ENCODE peak calls at places on chromosomes 12 and 14, in seven cellular contexts. O is mammary epithelial cell, B is cardiac muscle cell, V is psoas muscle, I is adipocyte, C is H7, J is colonic mucosa. G is an unnamed sample.

GRCh38 chr12:64373204-64373603 is 17.4 kb downstream of the C12orf56 start:
- DNase-seq in O (no peak), B (no peak), V (no peak), I (no peak), C (no peak), J (no peak), G (no peak)

GRCh38 chr12:81759215-81759991 is at the start of gene PPFIA2:
- DNase-seq in O (no peak), B (peak; percentile 30), V (peak; percentile 17), I (peak; percentile 50), C (peak; percentile 60), J (peak; percentile 18), G (no peak)

GRCh38 chr12:1318327-1319031 is 275.9 kb downstream of the FBXL14 start:
- DNase-seq in O (peak; percentile 52), B (peak; percentile 51), V (no peak), I (peak; percentile 51), C (peak; percentile 56), J (peak; percentile 20), G (peak; percentile 33)

GRCh38 chr14:39431416-39432178 is 636 bp downstream of the FBXO33 start:
- DNase-seq in O (peak; percentile 55), B (peak; percentile 80), V (peak; percentile 35), I (peak; percentile 75), C (peak; percentile 71), J (peak; percentile 55), G (peak; percentile 58)

GRCh38 chr14:53849549-53849948 is 107.1 kb downstream of the BMP4 start:
- DNase-seq in O (no peak), B (no peak), V (no peak), I (no peak), C (no peak), J (no peak), G (no peak)

GRCh38 chr12:127548123-127548553 is 718.8 kb upstream of the TMEM132C start:
- DNase-seq in O (peak; percentile 13), B (no peak), V (no peak), I (peak; percentile 48), C (no peak), J (no peak), G (no peak)

GRCh38 chr14:36975834-36976233 is 196.6 kb downstream of the SLC25A21 start:
- DNase-seq in O (peak; percentile 19), B (no peak), V (no peak), I (peak; percentile 28), C (no peak), J (no peak), G (no peak)

GRCh38 chr12:105861232-105861631 is 277.5 kb downstream of the NUAK1 start:
- DNase-seq in O (no peak), B (no peak), V (no peak), I (no peak), C (no peak), J (no peak), G (no peak)

GRCh38 chr14:92677087-92677668 is 71.2 kb downstream of the LGMN start:
- DNase-seq in O (no peak), B (no peak), V (no peak), I (no peak), C (no peak), J (no peak), G (no peak)

GRCh38 chr12:108495054-108495453 is 20.0 kb upstream of the FICD start:
- DNase-seq in O (peak; percentile 22), B (peak; percentile 15), V (no peak), I (peak; percentile 43), C (peak; percentile 72), J (no peak), G (no peak)

GRCh38 chr14:77053046-77053841 is 24.7 kb upstream of the IRF2BPL start:
- DNase-seq in O (no peak), B (peak; percentile 92), V (peak; percentile 76), I (peak; percentile 86), C (peak; percentile 97), J (peak; percentile 72), G (peak; percentile 64)

GRCh38 chr12:92739099-92739498 is 36.3 kb downstream of the PLEKHG7 start:
- DNase-seq in O (no peak), B (no peak), V (no peak), I (no peak), C (no peak), J (no peak), G (no peak)

GRCh38 chr14:68680541-68681051 is 112.3 kb downstream of the ZFP36L1 start:
- DNase-seq in O (no peak), B (no peak), V (no peak), I (no peak), C (no peak), J (no peak), G (no peak)

GRCh38 chr12:96986883-96987523 is 79.9 kb downstream of the NEDD1 start:
- DNase-seq in O (no peak), B (peak; percentile 45), V (no peak), I (peak; percentile 68), C (peak; percentile 54), J (no peak), G (no peak)

GRCh38 chr12:62799766-62800406 is 135.1 kb downstream of the PPM1H start:
- DNase-seq in O (no peak), B (no peak), V (no peak), I (no peak), C (no peak), J (no peak), G (no peak)

GRCh38 chr12:109768901-109769670 is 55.5 kb downstream of the FAM222A start:
- DNase-seq in O (no peak), B (no peak), V (no peak), I (no peak), C (peak; percentile 60), J (no peak), G (peak; percentile 23)

GRCh38 chr14:94009767-94010166 is 12.7 kb downstream of the CCDC197 start:
- DNase-seq in O (peak; percentile 77), B (no peak), V (no peak), I (peak; percentile 64), C (no peak), J (no peak), G (no peak)

GRCh38 chr12:57756406-57757341 is 1.8 kb downstream of the MARCHF9 start:
- DNase-seq in O (no peak), B (peak; percentile 73), V (no peak), I (no peak), C (peak; percentile 97), J (peak; percentile 65), G (peak; percentile 59)

GRCh38 chr14:42224053-42224888 is 617.6 kb downstream of the LRFN5 start:
- DNase-seq in O (peak; percentile 35), B (peak; percentile 78), V (peak; percentile 24), I (peak; percentile 89), C (peak; percentile 35), J (peak; percentile 68), G (peak; percentile 52)

DNA sequence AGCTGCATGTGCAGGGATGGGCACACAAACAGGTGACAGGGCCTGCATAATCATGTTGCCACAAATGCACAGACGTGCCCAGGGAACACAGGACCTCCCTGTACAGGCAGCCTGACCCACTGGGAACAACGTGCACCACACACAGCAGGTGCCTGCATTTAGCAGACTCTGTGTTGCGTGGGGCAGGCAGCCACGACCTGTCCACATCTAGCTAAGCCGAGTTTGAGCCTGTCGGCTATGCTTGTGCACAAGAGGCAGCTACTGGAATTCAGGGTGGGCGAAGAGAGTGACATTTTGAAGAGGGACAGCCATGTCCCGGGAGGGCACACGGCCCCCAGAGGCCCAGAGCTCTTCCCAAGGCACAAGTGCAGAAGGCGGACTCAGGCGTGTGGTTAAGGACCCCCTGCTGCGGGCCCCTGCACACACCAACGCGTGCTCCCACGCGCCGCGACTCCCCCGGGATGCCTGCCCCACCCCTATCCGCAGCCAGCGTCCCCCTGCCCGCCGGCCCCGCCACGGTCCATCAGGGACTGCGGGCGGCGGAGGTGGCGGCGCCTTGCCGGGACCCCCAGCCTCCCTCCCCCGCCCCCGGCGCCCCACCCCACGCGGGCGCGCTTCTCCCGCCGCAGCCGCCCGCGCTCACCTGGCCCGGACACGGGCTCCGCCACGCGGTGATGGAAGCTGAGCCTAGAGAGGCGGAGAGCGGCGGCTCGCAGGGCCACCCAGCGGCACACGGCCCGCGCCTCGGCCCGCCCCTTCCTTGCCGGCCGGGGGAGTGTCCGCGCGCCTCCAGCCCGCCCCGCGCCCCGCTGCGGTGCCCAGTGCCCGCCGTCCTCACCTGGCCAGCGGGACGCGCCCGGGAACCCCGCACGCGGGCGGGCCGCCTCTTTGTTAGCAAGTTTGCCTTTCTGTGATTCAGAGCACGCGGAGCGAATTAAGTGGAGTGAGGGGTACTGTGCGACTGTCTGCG is 125.3 kb upstream of the PRMT8 start:
- DNase-seq in O (peak; percentile 53), B (peak; percentile 72), V (no peak), I (no peak), C (peak; percentile 95), J (no peak), G (peak; percentile 50)
- H3K27me3 ChIP-seq in O (no peaks in the 10 kb centered on the region), B (peaks cover 61% of the 10 kb centered on the region), V (peaks cover 47% of the 10 kb centered on the region), I (peaks cover 60% of the 10 kb centered on the region), C (peaks cover 38% of the 10 kb centered on the region), J (peaks cover 23% of the 10 kb centered on the region), G (peaks cover 10% of the 10 kb centered on the region)

DNA sequence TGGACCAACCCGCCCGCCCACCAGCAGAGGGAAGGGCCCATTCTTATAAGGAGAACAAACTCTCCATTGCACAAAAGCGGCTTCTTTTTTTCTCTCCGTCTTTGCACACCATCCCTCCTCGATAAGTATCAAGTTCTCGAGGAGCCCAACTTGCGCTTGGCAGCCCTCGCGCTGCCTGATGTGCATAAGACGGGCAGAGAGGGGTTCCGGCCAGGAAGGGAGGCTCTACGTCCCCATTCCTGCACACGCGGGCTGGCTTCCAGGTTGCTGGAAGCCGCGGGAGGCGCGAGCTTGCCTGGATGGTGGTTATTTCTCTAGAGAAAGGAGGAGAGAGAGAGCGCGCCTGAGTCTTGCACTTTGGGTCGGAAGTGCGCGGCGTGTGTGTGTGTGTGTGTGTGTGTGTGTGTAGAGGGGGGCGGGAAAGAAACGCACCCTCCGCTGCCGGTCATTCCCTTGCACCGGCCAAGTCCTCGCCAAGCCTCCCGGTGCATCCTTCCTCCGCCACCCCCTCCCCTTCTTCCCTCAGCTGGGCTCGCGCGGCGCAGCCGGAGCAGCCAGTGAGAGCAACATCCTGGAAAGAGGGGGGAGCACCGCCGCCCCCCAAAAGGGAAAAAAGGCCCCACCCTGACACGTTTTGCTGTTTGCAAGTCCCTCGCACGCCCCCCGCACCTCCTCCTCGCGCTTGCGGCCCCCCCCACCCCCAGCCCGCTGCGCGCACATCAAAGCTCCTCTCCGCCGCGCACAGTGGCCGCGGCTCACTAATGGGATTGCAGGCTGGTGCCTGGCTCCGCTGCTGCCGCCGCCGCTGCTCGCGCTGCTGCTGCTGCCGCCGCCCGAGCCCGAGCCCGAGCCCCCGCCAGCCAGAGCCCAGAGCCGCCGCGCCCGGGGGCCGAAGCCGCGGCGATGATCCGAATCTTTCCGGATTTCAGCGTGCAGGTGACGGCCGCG is 4.5 kb upstream of the NPAS3 start:
- DNase-seq in O (peak; percentile 17), B (peak; percentile 70), V (peak; percentile 17), I (peak; percentile 50), C (peak; percentile 81), J (no peak), G (no peak)
- H3K27me3 ChIP-seq in O (peaks cover 43% of the 10 kb centered on the region), B (peaks cover 93% of the 10 kb centered on the region), V (peaks cover 36% of the 10 kb centered on the region), I (peaks cover 27% of the 10 kb centered on the region), C (peaks cover 67% of the 10 kb centered on the region), J (peaks cover 55% of the 10 kb centered on the region), G (peaks cover 43% of the 10 kb centered on the region)

GRCh38 chr14:105410642-105411016 is 9.0 kb upstream of the MTA1 start:
- DNase-seq in O (no peak), B (no peak), V (no peak), I (no peak), C (no peak), J (no peak), G (no peak)
- H3K27me3 ChIP-seq in O (no peaks in the 10 kb centered on the region), B (peaks cover 18% of the 10 kb centered on the region), V (no peaks in the 10 kb centered on the region), I (no peaks in the 10 kb centered on the region), C (peaks cover 44% of the 10 kb centered on the region), J (peaks cover 22% of the 10 kb centered on the region), G (no peaks in the 10 kb centered on the region)

DNA sequence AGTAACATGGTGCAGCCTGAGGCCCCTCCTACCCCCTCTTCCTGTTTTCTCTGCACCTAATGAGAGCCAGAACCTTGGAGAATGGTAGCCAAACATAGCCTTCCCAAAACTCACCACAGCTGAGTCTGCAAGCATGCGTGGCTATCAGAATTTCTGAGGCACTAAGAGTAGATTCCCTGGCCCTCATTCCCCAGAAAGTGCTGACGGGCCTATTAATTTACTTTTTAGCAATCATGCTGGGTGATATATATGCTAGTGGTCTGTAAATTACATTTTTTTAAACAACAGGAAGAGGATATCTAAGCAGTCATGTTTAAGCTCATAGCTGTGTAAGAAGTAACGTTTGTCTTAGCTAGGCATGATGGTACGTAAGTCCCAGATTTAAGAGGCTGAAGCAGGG is 30.4 kb downstream of the KANSL2 start:
- DNase-seq in O (no peak), B (no peak), V (no peak), I (no peak), C (no peak), J (no peak), G (no peak)
- H3K27me3 ChIP-seq in O (no peaks in the 10 kb centered on the region), B (no peaks in the 10 kb centered on the region), V (no peaks in the 10 kb centered on the region), I (no peaks in the 10 kb centered on the region), C (no peaks in the 10 kb centered on the region), J (no peaks in the 10 kb centered on the region), G (no peaks in the 10 kb centered on the region)

G was measured in stomach.